ENCODE peak calls at places on chromosomes 7 and 10, in four cellular contexts. One of them, this sample, is unnamed.

GRCh38 chr10:49334993-49335972 is 36.3 kb downstream of the C10orf71 start:
- DNase-seq in K562: no peak
- DNase-seq in HepG2: no peak
- DNase-seq in GM12878: no peak
- DNase-seq in this sample: no peak

GRCh38 chr7:70533614-70534013 is 598.3 kb upstream of the GALNT17 start:
- DNase-seq in K562: no peak
- DNase-seq in HepG2: no peak
- DNase-seq in GM12878: no peak
- DNase-seq in this sample: no peak

GRCh38 chr10:1410469-1411395 is 326.6 kb downstream of the ADARB2 start:
- DNase-seq in K562: no peak
- DNase-seq in HepG2: no peak
- DNase-seq in GM12878: no peak
- DNase-seq in this sample: no peak

GRCh38 chr7:127365164-127365956 is 27.1 kb downstream of the ZNF800 start:
- DNase-seq in K562: peak
- DNase-seq in HepG2: no peak
- DNase-seq in GM12878: no peak
- DNase-seq in this sample: no peak

GRCh38 chr10:58952162-58952561 is 224.3 kb upstream of the PHYHIPL start:
- DNase-seq in K562: no peak
- DNase-seq in HepG2: no peak
- DNase-seq in GM12878: no peak
- DNase-seq in this sample: no peak

GRCh38 chr10:68075550-68076004 is 494 bp upstream of the HERC4 start:
- DNase-seq in K562: no peak
- DNase-seq in HepG2: no peak
- DNase-seq in GM12878: no peak
- DNase-seq in this sample: no peak

GRCh38 chr7:80488406-80488805 is 23.5 kb downstream of the GNAT3 start:
- DNase-seq in K562: no peak
- DNase-seq in HepG2: no peak
- DNase-seq in GM12878: no peak
- DNase-seq in this sample: no peak

GRCh38 chr7:111012799-111013675 is 77.9 kb upstream of the LRRN3 start:
- DNase-seq in K562: no peak
- DNase-seq in HepG2: no peak
- DNase-seq in GM12878: peak
- DNase-seq in this sample: no peak

GRCh38 chr10:47301833-47302232 is 1.8 kb downstream of the GDF10 start:
- DNase-seq in K562: no peak
- DNase-seq in HepG2: no peak
- DNase-seq in GM12878: no peak
- DNase-seq in this sample: no peak

GRCh38 chr10:74969530-74969929 is 141.9 kb upstream of the SAMD8 start:
- DNase-seq in K562: no peak
- DNase-seq in HepG2: no peak
- DNase-seq in GM12878: no peak
- DNase-seq in this sample: no peak

GRCh38 chr10:123930340-123931001 is 38.9 kb upstream of the CPXM2 start:
- DNase-seq in K562: no peak
- DNase-seq in HepG2: no peak
- DNase-seq in GM12878: no peak
- DNase-seq in this sample: no peak

GRCh38 chr7:101258243-101258731 is 13.4 kb upstream of the FIS1 start:
- DNase-seq in K562: no peak
- DNase-seq in HepG2: no peak
- DNase-seq in GM12878: no peak
- DNase-seq in this sample: no peak

GRCh38 chr7:138962561-138963270 is 18.5 kb downstream of the KIAA1549 start:
- DNase-seq in K562: no peak
- DNase-seq in HepG2: no peak
- DNase-seq in GM12878: no peak
- DNase-seq in this sample: no peak

GRCh38 chr7:138608292-138608691 is 92.9 kb downstream of the SVOPL start:
- DNase-seq in K562: no peak
- DNase-seq in HepG2: no peak
- DNase-seq in GM12878: peak
- DNase-seq in this sample: no peak

GRCh38 chr10:13340626-13341370 is 7.3 kb downstream of the SEPHS1 start:
- DNase-seq in K562: no peak
- DNase-seq in HepG2: no peak
- DNase-seq in GM12878: peak
- DNase-seq in this sample: no peak

GRCh38 chr10:2280713-2281112 is 543.4 kb upstream of the ADARB2 start:
- DNase-seq in K562: no peak
- DNase-seq in HepG2: no peak
- DNase-seq in GM12878: no peak
- DNase-seq in this sample: no peak

GRCh38 chr7:38215115-38215514 is 37.1 kb downstream of the STARD3NL start:
- DNase-seq in K562: no peak
- DNase-seq in HepG2: peak
- DNase-seq in GM12878: no peak
- DNase-seq in this sample: no peak

GRCh38 chr10:79239275-79239779 is 107.9 kb upstream of the PPIF start:
- DNase-seq in K562: peak
- DNase-seq in HepG2: no peak
- DNase-seq in GM12878: no peak
- DNase-seq in this sample: no peak

GRCh38 chr10:79235765-79236755 is 111.2 kb upstream of the PPIF start:
- DNase-seq in K562: no peak
- DNase-seq in HepG2: no peak
- DNase-seq in GM12878: no peak
- DNase-seq in this sample: no peak

GRCh38 chr10:79239930-79240713 is 107.1 kb upstream of the PPIF start:
- DNase-seq in K562: peak
- DNase-seq in HepG2: no peak
- DNase-seq in GM12878: no peak
- DNase-seq in this sample: no peak

GRCh38 chr10:79237801-79238520 is 109.3 kb upstream of the PPIF start:
- DNase-seq in K562: no peak
- DNase-seq in HepG2: no peak
- DNase-seq in GM12878: no peak
- DNase-seq in this sample: no peak

GRCh38 chr10:79238606-79239005 is 108.7 kb upstream of the PPIF start:
- DNase-seq in K562: no peak
- DNase-seq in HepG2: no peak
- DNase-seq in GM12878: no peak
- DNase-seq in this sample: no peak
- TF ChIP-seq POLR2AphosphoS2 in K562: no peak
- TF ChIP-seq POLR2AphosphoS2 in HepG2: no peak
- TF ChIP-seq POLR2AphosphoS2 in GM12878: no peak
- TF ChIP-seq POLR2AphosphoS2 in this sample: no peak

GRCh38 chr10:71717756-71718065 is 1.9 kb downstream of the C10orf105 start:
- DNase-seq in K562: no peak
- DNase-seq in HepG2: no peak
- DNase-seq in GM12878: no peak
- DNase-seq in this sample: no peak

GRCh38 chr10:71718165-71718678 is 1.4 kb downstream of the C10orf105 start:
- DNase-seq in K562: no peak
- DNase-seq in HepG2: no peak
- DNase-seq in GM12878: no peak
- DNase-seq in this sample: no peak

GRCh38 chr10:71719464-71720303 is at the start of gene C10orf105:
- DNase-seq in K562: no peak
- DNase-seq in HepG2: no peak
- DNase-seq in GM12878: no peak
- DNase-seq in this sample: no peak

GRCh38 chr10:71720304-71720672 is 710 bp upstream of the C10orf105 start:
- DNase-seq in K562: no peak
- DNase-seq in HepG2: no peak
- DNase-seq in GM12878: no peak
- DNase-seq in this sample: no peak

DNA sequence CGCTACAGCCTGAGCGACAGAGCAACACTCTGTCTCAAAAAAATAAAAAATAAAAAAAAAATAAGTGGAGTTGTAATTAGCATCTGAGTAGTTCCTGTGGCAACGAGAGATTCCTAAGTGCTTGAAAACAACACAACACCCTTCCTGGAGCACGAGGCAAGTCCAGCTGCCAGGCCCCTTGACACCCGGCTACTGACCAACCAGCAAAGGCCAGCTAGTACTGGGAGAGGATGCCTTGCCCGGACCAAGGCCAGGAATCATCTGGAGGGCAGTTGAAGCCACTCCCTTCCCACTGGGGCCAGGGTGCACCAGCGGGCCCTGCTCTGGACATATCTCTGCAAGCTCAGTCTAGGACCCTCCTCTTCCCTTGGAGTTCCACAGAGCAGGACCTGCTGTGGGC is 536 bp downstream of the C10orf105 start:
- DNase-seq in K562: no peak
- DNase-seq in HepG2: no peak
- DNase-seq in GM12878: no peak
- DNase-seq in this sample: no peak
- TF ChIP-seq SMC3 in K562: no peak
- TF ChIP-seq SMC3 in HepG2: no peak
- TF ChIP-seq SMC3 in GM12878: no peak
- TF ChIP-seq SMC3 in this sample: no peak

DNA sequence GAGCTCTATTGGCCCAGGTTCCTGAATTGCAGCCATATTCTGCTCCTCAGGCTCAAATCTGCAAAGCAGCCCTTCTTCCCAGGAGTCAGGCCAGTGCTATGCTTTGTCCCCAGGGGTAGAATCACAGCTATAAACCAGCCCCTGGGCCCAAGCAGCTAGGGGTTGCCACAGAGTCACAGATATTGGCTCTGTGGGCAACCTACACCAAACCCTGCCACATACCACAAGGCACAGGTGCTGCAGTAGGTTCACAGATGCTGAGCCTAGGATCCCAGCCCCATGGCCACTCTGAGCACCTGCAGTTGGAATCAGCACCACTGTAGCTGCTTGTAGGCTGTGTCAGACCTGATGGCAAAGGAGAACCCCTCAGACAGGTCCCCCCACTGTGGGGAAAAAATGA is 43.1 kb upstream of the CAMK2B start:
- DNase-seq in K562: no peak
- DNase-seq in HepG2: no peak
- DNase-seq in GM12878: no peak
- DNase-seq in this sample: no peak
- H3K4me2 ChIP-seq in K562: no peak
- H3K4me2 ChIP-seq in HepG2: no peak
- H3K4me2 ChIP-seq in GM12878: no peak
- H3K4me2 ChIP-seq in this sample: peak

GRCh38 chr10:71265618-71266146 is 53.3 kb downstream of the UNC5B start:
- DNase-seq in K562: no peak
- DNase-seq in HepG2: no peak
- DNase-seq in GM12878: no peak
- DNase-seq in this sample: no peak

GRCh38 chr10:71263376-71263775 is 51.0 kb downstream of the UNC5B start:
- DNase-seq in K562: no peak
- DNase-seq in HepG2: no peak
- DNase-seq in GM12878: no peak
- DNase-seq in this sample: no peak

GRCh38 chr10:71265201-71265575 is 52.8 kb downstream of the UNC5B start:
- DNase-seq in K562: no peak
- DNase-seq in HepG2: no peak
- DNase-seq in GM12878: no peak
- DNase-seq in this sample: no peak

GRCh38 chr10:71262817-71263216 is 50.4 kb downstream of the UNC5B start:
- DNase-seq in K562: no peak
- DNase-seq in HepG2: no peak
- DNase-seq in GM12878: no peak
- DNase-seq in this sample: no peak

GRCh38 chr10:71264345-71265200 is 52.2 kb downstream of the UNC5B start:
- DNase-seq in K562: no peak
- DNase-seq in HepG2: no peak
- DNase-seq in GM12878: no peak
- DNase-seq in this sample: no peak
- TF ChIP-seq POLR2AphosphoS2 in K562: no peak
- TF ChIP-seq POLR2AphosphoS2 in HepG2: no peak
- TF ChIP-seq POLR2AphosphoS2 in GM12878: no peak
- TF ChIP-seq POLR2AphosphoS2 in this sample: no peak

GRCh38 chr10:110361800-110362456 is 57.2 kb upstream of the SMNDC1 start:
- DNase-seq in K562: no peak
- DNase-seq in HepG2: no peak
- DNase-seq in GM12878: no peak
- DNase-seq in this sample: no peak

GRCh38 chr10:110358869-110359629 is 54.3 kb upstream of the SMNDC1 start:
- DNase-seq in K562: no peak
- DNase-seq in HepG2: no peak
- DNase-seq in GM12878: no peak
- DNase-seq in this sample: no peak

GRCh38 chr10:110363572-110364411 is 59.1 kb upstream of the SMNDC1 start:
- DNase-seq in K562: no peak
- DNase-seq in HepG2: no peak
- DNase-seq in GM12878: no peak
- DNase-seq in this sample: no peak

GRCh38 chr10:110358278-110358677 is 53.6 kb upstream of the SMNDC1 start:
- DNase-seq in K562: no peak
- DNase-seq in HepG2: no peak
- DNase-seq in GM12878: no peak
- DNase-seq in this sample: no peak

DNA sequence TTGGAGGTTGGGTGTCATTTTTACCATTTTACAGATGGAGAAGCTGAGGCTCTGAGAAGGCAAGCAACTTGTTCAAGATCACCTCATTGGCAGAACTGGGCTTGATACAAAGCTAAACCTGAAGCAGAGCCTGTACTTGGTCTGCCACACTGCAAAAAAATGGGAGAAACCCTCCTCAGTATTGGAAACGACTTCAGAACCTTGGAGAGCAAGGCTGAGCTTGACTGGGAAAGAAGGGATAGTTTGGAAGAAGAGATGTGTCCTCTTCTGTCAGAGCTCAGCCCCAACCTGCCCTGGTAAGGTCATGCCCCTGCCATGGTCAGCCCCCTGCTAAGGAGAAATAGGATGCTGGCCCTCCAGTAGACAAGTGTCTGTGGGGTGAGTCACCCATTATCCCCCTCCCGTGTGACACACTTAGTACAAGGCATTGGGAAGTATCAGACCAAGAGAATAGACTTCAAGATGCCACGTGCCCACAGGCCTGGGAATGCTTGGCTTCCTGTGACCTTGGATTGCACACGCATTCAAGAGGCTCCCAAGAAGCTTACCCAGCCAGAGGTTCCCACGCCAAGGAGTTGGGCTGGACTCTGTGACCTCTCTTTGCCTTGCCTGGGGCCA is 56.2 kb upstream of the SMNDC1 start:
- DNase-seq in K562: no peak
- DNase-seq in HepG2: no peak
- DNase-seq in GM12878: no peak
- DNase-seq in this sample: peak
- TF ChIP-seq SMC3 in K562: no peak
- TF ChIP-seq SMC3 in HepG2: no peak
- TF ChIP-seq SMC3 in GM12878: no peak
- TF ChIP-seq SMC3 in this sample: no peak

This sample was measured in A549.